ENCODE peak calls at places on chromosomes 6 and 20, in six cellular contexts. G, L, T, J, K and H are unnamed samples. For H3K36me3, the result is how much of the 10 kb centered on the place peaks cover.

GRCh38 chr6:36820700-36821580 is 18.3 kb downstream of the CPNE5 start:
- DNase-seq in G (peak), K (no peak), J (no peak), T (no peak), L (peak), H (no peak)

GRCh38 chr6:113338610-113339009 is 518.5 kb upstream of the MARCKS start:
- DNase-seq in G (no peak), T (no peak), K (no peak), L (no peak), J (no peak), H (no peak)

GRCh38 chr20:10487354-10488115 is 52.4 kb downstream of the SLX4IP start:
- DNase-seq in J (no peak), G (no peak), T (no peak), K (no peak), L (peak), H (no peak)

GRCh38 chr6:2732503-2733089 is 18.1 kb downstream of the MYLK4 start:
- DNase-seq in K (no peak), T (no peak), G (no peak), L (no peak), J (no peak), H (no peak)

GRCh38 chr6:25002326-25003066 is 66.7 kb upstream of the RIPOR2 start:
- DNase-seq in G (no peak), K (no peak), T (no peak), L (no peak), J (no peak), H (no peak)

GRCh38 chr6:151317206-151317994 is 74.0 kb downstream of the ZBTB2 start:
- DNase-seq in J (no peak), L (peak), T (no peak), K (no peak), G (peak), H (no peak)

GRCh38 chr6:683742-684440 is 9.0 kb downstream of the EXOC2 start:
- DNase-seq in G (peak), J (no peak), K (no peak), T (no peak), L (peak), H (no peak)

GRCh38 chr6:68880050-68880449 is 245.0 kb downstream of the ADGRB3 start:
- DNase-seq in K (no peak), J (no peak), L (no peak), G (no peak), T (no peak), H (no peak)

GRCh38 chr20:37315293-37316110 is 26.0 kb downstream of the MANBAL start:
- DNase-seq in T (no peak), J (no peak), L (peak), K (peak), G (no peak), H (no peak)

GRCh38 chr6:27592481-27593199 is 119.7 kb upstream of the ZNF184 start:
- DNase-seq in K (no peak), L (peak), G (peak), T (no peak), J (no peak), H (no peak)

GRCh38 chr6:34992353-34992752 is 103.3 kb downstream of the ANKS1A start:
- DNase-seq in T (no peak), J (no peak), K (no peak), L (no peak), G (no peak), H (no peak)

GRCh38 chr6:7112741-7113313 is 5.1 kb downstream of the RREB1 start:
- DNase-seq in G (peak), T (no peak), K (no peak), L (no peak), J (peak), H (no peak)

GRCh38 chr6:55774542-55775318 is 100.7 kb downstream of the BMP5 start:
- DNase-seq in L (no peak), K (no peak), J (no peak), G (no peak), T (no peak), H (no peak)

GRCh38 chr6:43916091-43916923 is 146.3 kb downstream of the VEGFA start:
- DNase-seq in K (no peak), J (no peak), L (peak), G (no peak), T (no peak), H (peak)

GRCh38 chr6:43916924-43917877 is 147.2 kb downstream of the VEGFA start:
- DNase-seq in K (no peak), G (peak), J (no peak), L (no peak), T (peak), H (peak)

GRCh38 chr6:43919774-43920173 is 149.8 kb downstream of the VEGFA start:
- DNase-seq in G (no peak), K (no peak), J (no peak), L (no peak), T (no peak), H (no peak)

GRCh38 chr6:43915213-43915869 is 145.3 kb downstream of the VEGFA start:
- DNase-seq in L (no peak), T (no peak), J (no peak), G (no peak), K (no peak), H (peak)

DNA sequence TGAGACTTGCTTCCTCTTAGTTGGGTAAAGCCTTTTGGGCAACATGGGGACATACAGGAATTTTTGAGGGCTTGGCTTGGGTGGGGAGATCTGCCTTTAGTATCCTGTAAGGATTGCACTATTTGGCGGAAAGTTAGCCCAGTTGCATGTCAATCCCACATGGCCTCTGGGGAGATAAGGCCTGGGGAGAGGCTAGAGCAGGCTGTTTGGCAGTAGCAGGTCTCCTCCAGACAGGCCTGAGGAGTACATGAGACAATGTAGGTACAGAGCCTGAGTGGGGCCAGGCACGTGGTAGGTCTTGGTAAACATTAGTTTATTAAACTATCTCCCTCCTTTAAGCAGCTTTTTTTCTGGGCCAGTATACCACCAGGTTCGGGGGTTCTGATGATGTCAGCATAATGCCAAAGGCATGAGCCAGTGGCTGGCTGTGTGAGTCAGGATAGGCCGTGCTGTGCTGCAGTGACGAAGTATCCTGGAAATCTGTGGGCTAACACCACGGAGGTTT is 147.9 kb downstream of the VEGFA start:
- DNase-seq in T (no peak), K (no peak), G (peak), J (no peak), L (peak), H (peak)
- H3K27ac ChIP-seq in T (peak), K (no peak), G (peak), J (no peak), L (no peak), H (no peak)

GRCh38 chr20:62008643-62009183 is 57.0 kb downstream of the TAF4 start:
- DNase-seq in G (no peak), T (no peak), J (no peak), K (no peak), L (no peak), H (no peak)

GRCh38 chr20:62006482-62006881 is 59.2 kb downstream of the TAF4 start:
- DNase-seq in T (no peak), G (no peak), J (no peak), K (no peak), L (no peak), H (no peak)

GRCh38 chr20:62009322-62009721 is 56.4 kb downstream of the TAF4 start:
- DNase-seq in J (no peak), L (no peak), G (no peak), K (no peak), T (no peak), H (no peak)

GRCh38 chr20:62004614-62005013 is 61.1 kb downstream of the TAF4 start:
- DNase-seq in J (no peak), T (no peak), K (no peak), L (no peak), G (no peak), H (no peak)

DNA sequence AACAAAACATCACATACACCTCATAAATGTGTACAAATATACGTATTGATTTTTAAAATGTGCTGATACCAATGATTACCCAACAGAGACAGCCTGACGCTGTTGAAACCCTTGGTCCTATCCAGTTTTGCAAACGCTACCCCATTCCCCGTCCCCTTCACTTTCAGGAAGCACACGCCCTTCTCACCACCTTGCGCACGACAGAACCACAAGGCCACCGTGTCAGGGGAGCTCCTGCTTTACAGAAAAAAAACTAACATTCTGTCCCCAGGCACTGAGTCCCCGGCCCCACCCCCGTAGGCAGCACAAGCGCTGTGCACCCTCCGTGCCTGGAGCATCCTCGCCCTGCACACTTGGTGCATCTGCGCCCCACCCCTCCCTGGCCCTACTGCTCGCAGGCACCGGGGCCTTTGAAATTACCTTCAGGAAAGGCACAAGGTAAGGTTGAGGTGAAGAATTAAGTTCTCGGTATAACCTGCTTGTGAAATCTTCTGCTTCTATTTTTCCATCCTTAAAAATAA is 58.5 kb downstream of the TAF4 start:
- DNase-seq in L (no peak), K (no peak), G (no peak), J (no peak), T (no peak), H (no peak)
- H3K36me3 ChIP-seq in L (under half), K (half or more), G (under half), J (half or more), T (half or more), H (half or more)

GRCh38 chr20:64049887-64050260 is 435 bp upstream of the SOX18 start:
- DNase-seq in K (no peak), J (no peak), L (no peak), T (no peak), G (no peak), H (no peak)
- H3K27ac ChIP-seq in K (no peak), J (peak), L (no peak), T (no peak), G (no peak), H (peak)

DNA sequence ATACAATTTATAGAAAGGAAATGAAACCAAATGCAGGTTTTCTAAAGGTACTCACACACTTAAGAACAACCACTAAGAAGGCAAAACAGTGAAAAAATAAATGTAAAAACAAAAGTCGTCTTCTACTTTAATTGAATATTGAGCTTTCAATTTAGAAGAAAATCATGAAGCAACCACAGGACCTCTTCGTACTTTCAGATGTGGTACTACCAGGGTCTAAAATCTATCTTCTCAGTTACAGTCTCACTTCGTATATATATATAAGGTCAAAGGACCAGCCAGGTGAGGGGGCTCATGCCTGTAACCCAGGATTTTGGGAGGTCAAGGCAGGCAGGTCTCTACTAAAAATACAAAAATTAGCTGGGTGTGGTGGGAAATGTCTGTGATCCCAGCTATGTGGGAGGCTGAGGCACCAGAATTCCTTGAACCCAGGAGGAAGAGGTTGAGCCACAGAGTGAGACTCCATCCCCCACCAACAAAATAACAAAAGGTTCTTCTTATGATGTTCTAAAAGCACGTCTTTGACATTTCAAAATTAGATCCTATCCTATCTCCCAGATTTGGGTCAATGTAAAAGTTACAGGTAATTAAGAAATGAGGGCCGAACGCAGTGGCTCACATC is 12.5 kb downstream of the ROMO1 start:
- DNase-seq in G (no peak), T (no peak), L (no peak), J (no peak), K (no peak), H (no peak)
- H3K36me3 ChIP-seq in G (under half), T (half or more), L (half or more), J (half or more), K (half or more), H (half or more)

GRCh38 chr20:9348746-9349145 is 165.6 kb upstream of the LAMP5 start:
- DNase-seq in J (no peak), K (no peak), L (no peak), G (no peak), T (no peak), H (no peak)
- H3K27ac ChIP-seq in J (no peak), K (no peak), L (no peak), G (no peak), T (no peak), H (no peak)

GRCh38 chr20:49644980-49645565 is 68.6 kb downstream of the B4GALT5 start:
- DNase-seq in T (no peak), L (no peak), G (no peak), J (no peak), K (no peak), H (no peak)
- H3K36me3 ChIP-seq in T (half or more), L (under half), G (under half), J (half or more), K (half or more), H (half or more)